ENCODE peak calls at places on chromosomes 1 and 21, in seven cellular contexts. U is endothelial cell; T is H9; S is tibial artery; E is kidney epithelial cell; B is B cell; O is CD4-positive, alpha-beta T cell. I is an unnamed sample.

GRCh38 chr1:246959944-246960693 is 28.4 kb upstream of the AHCTF1 start:
- DNase-seq in U (no peak), T (no peak), S (no peak), E (no peak), B (no peak), O (no peak), I (peak; percentile 52)

GRCh38 chr1:101496109-101496508 is 259.3 kb downstream of the S1PR1 start:
- DNase-seq in U (no peak), T (no peak), S (no peak), E (no peak), B (no peak), O (no peak), I (no peak)

GRCh38 chr1:19484338-19484792 is 974 bp downstream of the CAPZB start:
- DNase-seq in U (peak; percentile 23), T (peak; percentile 48), S (peak; percentile 28), E (no peak), B (no peak), O (no peak), I (no peak)

GRCh38 chr1:206655471-206655882 is 20.1 kb downstream of the DYRK3 start:
- DNase-seq in U (no peak), T (no peak), S (no peak), E (no peak), B (no peak), O (no peak), I (no peak)

GRCh38 chr1:111699268-111699667 is 39.9 kb downstream of the INKA2 start:
- DNase-seq in U (no peak), T (no peak), S (no peak), E (no peak), B (no peak), O (no peak), I (no peak)

GRCh38 chr1:201675143-201675542 is 136.2 kb downstream of the NAV1 start:
- DNase-seq in U (no peak), T (no peak), S (peak; percentile 51), E (no peak), B (no peak), O (no peak), I (no peak)

GRCh38 chr1:24955161-24955560 is 25.1 kb upstream of the RUNX3 start:
- DNase-seq in U (no peak), T (no peak), S (no peak), E (no peak), B (peak; percentile 69), O (peak; percentile 51), I (no peak)

GRCh38 chr1:155080250-155081228 is 1.9 kb downstream of the EFNA3 start:
- DNase-seq in U (peak; percentile 78), T (peak; percentile 93), S (no peak), E (no peak), B (no peak), O (no peak), I (no peak)

GRCh38 chr1:3164671-3165070 is 95.7 kb downstream of the PRDM16 start:
- DNase-seq in U (no peak), T (no peak), S (no peak), E (no peak), B (no peak), O (no peak), I (no peak)

GRCh38 chr21:37712204-37712934 is 203.9 kb downstream of the KCNJ6 start:
- DNase-seq in U (peak; percentile 81), T (peak; percentile 76), S (peak; percentile 59), E (peak; percentile 19), B (no peak), O (no peak), I (peak; percentile 65)

GRCh38 chr1:227926896-227927885 is 20.5 kb downstream of the WNT9A start:
- DNase-seq in U (no peak), T (no peak), S (no peak), E (no peak), B (no peak), O (no peak), I (no peak)

GRCh38 chr1:151282883-151283725 is 1.0 kb downstream of the ZNF687 start:
- DNase-seq in U (peak; percentile 23), T (no peak), S (no peak), E (no peak), B (no peak), O (no peak), I (peak; percentile 56)

GRCh38 chr1:6025269-6026094 is 20.2 kb upstream of the KCNAB2 start:
- DNase-seq in U (no peak), T (no peak), S (no peak), E (no peak), B (no peak), O (no peak), I (no peak)

GRCh38 chr1:201730611-201731010 is 98.3 kb upstream of the IPO9 start:
- DNase-seq in U (no peak), T (no peak), S (no peak), E (no peak), B (no peak), O (no peak), I (no peak)

GRCh38 chr1:202638019-202638887 is 72.0 kb downstream of the SYT2 start:
- DNase-seq in U (no peak), T (no peak), S (no peak), E (no peak), B (no peak), O (no peak), I (no peak)

GRCh38 chr1:117237701-117238413 is 27.1 kb upstream of the VTCN1 start:
- DNase-seq in U (no peak), T (no peak), S (no peak), E (no peak), B (no peak), O (no peak), I (no peak)

DNA sequence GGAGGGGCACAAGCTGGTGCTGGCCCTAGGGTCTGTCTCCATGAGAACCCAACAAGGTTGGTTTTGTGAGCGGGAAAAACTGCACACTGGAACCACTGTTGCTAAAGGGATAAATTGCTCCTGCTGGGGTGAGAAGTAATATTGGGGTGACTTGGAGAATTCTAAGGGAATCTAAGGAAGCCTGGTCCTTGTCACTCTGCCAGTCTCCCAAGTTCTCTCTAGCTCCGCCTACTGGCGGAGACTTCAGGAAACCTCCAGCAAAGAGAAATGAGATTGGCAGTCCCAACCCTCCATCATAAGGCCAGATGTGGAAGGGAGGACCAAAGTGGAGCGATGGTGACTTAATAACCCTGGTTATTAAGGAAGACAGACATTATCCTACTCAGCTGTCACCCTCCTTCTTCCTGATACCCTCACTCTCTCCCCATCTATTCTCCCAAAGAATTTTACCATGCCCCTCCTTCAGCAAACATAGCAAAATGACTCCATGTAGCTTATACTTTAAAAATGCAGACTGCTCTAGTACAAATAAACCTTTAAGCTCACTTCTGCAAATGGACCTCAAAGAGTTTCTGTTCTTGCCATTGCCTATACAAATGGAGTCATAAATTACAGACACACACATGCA is 2.7 kb downstream of the LCE1F start:
- DNase-seq in U (peak; percentile 51), T (no peak), S (no peak), E (no peak), B (no peak), O (no peak), I (peak; percentile 43)
- TF ChIP-seq CTCF in U (peak; percentile 41), T (no peak), S (no peak), E (peak; percentile 37), B (no peak), O (no peak), I (peak; percentile 49)

GRCh38 chr1:8431028-8431427 is 113.1 kb downstream of the SLC45A1 start:
- DNase-seq in U (no peak), T (no peak), S (no peak), E (no peak), B (peak; percentile 57), O (peak; percentile 27), I (no peak)
- TF ChIP-seq CTCF in U (no peak), T (peak; percentile 43), S (no peak), E (no peak), B (peak; percentile 52), O (peak; percentile 56), I (peak; percentile 34)

GRCh38 chr1:42692941-42693340 is 10.7 kb downstream of the YBX1 start:
- DNase-seq in U (no peak), T (no peak), S (no peak), E (no peak), B (no peak), O (no peak), I (no peak)

GRCh38 chr1:42689912-42690311 is 7.7 kb downstream of the YBX1 start:
- DNase-seq in U (no peak), T (no peak), S (no peak), E (no peak), B (no peak), O (no peak), I (no peak)

GRCh38 chr1:42692461-42692860 is 10.2 kb downstream of the YBX1 start:
- DNase-seq in U (no peak), T (no peak), S (no peak), E (no peak), B (no peak), O (no peak), I (no peak)

GRCh38 chr1:42691157-42691498 is 8.9 kb downstream of the YBX1 start:
- DNase-seq in U (no peak), T (no peak), S (no peak), E (no peak), B (no peak), O (no peak), I (no peak)

GRCh38 chr1:42690477-42691156 is 8.4 kb downstream of the YBX1 start:
- DNase-seq in U (no peak), T (no peak), S (no peak), E (no peak), B (no peak), O (no peak), I (no peak)
- TF ChIP-seq CTCF in U (no peak), T (peak; percentile 19), S (no peak), E (no peak), B (peak; percentile 33), O (peak; percentile 12), I (peak; percentile 22)

GRCh38 chr21:30962013-30962412 is 76.3 kb downstream of the KRTAP19-8 start:
- DNase-seq in U (no peak), T (peak; percentile 29), S (no peak), E (no peak), B (no peak), O (no peak), I (no peak)
- TF ChIP-seq CTCF in U (peak; percentile 56), T (peak; percentile 60), S (no peak), E (no peak), B (no peak), O (no peak), I (no peak)

DNA sequence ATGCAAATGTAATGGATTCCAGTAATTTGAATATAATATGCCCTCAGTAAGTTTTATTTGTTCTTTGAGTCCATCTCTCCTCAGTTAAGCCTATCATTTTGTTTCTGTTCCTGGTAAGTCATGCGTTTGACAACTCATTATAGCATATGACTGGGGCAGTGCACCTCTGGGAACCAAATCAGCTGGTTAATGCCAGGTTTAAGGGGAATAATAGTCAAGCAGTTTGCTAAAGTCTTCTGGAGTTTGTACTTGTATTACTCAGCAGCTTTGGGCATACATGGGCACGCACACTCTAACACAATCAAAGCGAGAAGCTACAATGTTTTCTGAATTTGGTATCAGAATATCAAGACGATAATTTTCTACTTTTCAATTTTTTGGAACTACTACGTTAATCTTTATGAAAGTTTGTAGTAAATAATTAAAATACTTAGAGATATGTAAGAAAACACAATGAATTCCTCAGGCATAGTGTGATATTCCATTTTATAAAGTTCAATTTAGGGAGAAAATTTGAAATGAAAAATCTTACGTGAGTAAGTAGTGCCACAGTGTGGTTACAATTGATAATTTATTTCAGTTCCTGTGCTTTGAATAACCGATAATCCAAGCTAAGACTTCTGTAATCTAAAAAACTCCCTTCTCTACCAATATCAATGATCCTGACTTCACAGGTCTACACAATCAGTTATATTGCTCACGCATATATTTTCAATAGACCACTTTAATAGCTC is 43.8 kb upstream of the KCTD3 start:
- DNase-seq in U (no peak), T (no peak), S (no peak), E (no peak), B (no peak), O (no peak), I (no peak)
- TF ChIP-seq CTCF in U (no peak), T (peak; percentile 48), S (no peak), E (no peak), B (no peak), O (no peak), I (no peak)